ENCODE peak calls at places on chromosomes 11 and 22, in four cellular contexts. Q is cardiac muscle cell, G is tibial nerve, B is pancreas. P is an unnamed sample.
A peak's percentile ranks its signal among the peaks of the same experiment; 100 is the strongest.

GRCh38 chr11:43988040-43988793 is 45.8 kb downstream of the C11orf96 start:
- DNase-seq in G (no peak), Q (peak; percentile 56), B (no peak), P (no peak)

GRCh38 chr11:118076754-118077281 is at the start of gene TMPRSS4:
- DNase-seq in B (no peak), G (no peak), Q (no peak), P (no peak)

GRCh38 chr11:23564370-23564769 is 704.1 kb upstream of the CCDC179 start:
- DNase-seq in B (no peak), Q (no peak), G (no peak), P (no peak)

GRCh38 chr11:13983081-13983751 is 20.7 kb downstream of the SPON1 start:
- DNase-seq in B (no peak), G (no peak), Q (no peak), P (no peak)

GRCh38 chr11:40354121-40354520 is 1105.3 kb downstream of the LRRC4C start:
- DNase-seq in B (no peak), G (no peak), Q (no peak), P (no peak)

GRCh38 chr11:126518996-126519351 is 163.5 kb downstream of the ST3GAL4 start:
- DNase-seq in Q (no peak), B (no peak), G (no peak), P (no peak)

GRCh38 chr22:38201371-38201717 is 450 bp upstream of the MAFF start:
- DNase-seq in Q (no peak), G (no peak), B (no peak), P (no peak)

GRCh38 chr11:131889146-131889577 is 518.7 kb downstream of the NTM start:
- DNase-seq in B (no peak), G (no peak), Q (peak; percentile 89), P (no peak)

GRCh38 chr22:28029201-28029948 is 110.3 kb upstream of the PITPNB start:
- DNase-seq in B (peak; percentile 88), G (no peak), Q (peak; percentile 56), P (no peak)

GRCh38 chr11:106159846-106160245 is 82.4 kb downstream of the AASDHPPT start:
- DNase-seq in Q (peak; percentile 75), G (no peak), B (no peak), P (no peak)

GRCh38 chr11:48122656-48123055 is 94.0 kb upstream of the OR4B1 start:
- DNase-seq in G (no peak), B (no peak), Q (no peak), P (no peak)

GRCh38 chr11:35192347-35192746 is 53.4 kb downstream of the CD44 start:
- DNase-seq in Q (peak; percentile 66), G (peak; percentile 35), B (no peak), P (no peak)

GRCh38 chr11:108369064-108369463 is 98.3 kb downstream of the C11orf65 start:
- DNase-seq in G (no peak), B (no peak), Q (peak; percentile 32), P (no peak)

GRCh38 chr11:129230006-129230405 is 37.9 kb upstream of the ARHGAP32 start:
- DNase-seq in Q (peak; percentile 50), B (no peak), G (no peak), P (no peak)

GRCh38 chr11:43419460-43419859 is 60.7 kb downstream of the TTC17 start:
- DNase-seq in G (no peak), B (no peak), Q (peak; percentile 60), P (no peak)

GRCh38 chr22:23233746-23234408 is 53.6 kb downstream of the BCR start:
- DNase-seq in G (peak; percentile 61), B (no peak), Q (peak; percentile 69), P (no peak)

GRCh38 chr11:69636512-69636866 is 4.5 kb upstream of the CCND1 start:
- DNase-seq in B (peak; percentile 80), G (no peak), Q (peak; percentile 98), P (no peak)

GRCh38 chr22:36914383-36914752 is 940 bp downstream of the CSF2RB start:
- DNase-seq in G (no peak), B (no peak), Q (no peak), P (no peak)

GRCh38 chr11:57150454-57150917 is 31.3 kb upstream of the LRRC55 start:
- DNase-seq in Q (peak; percentile 51), G (no peak), B (no peak), P (no peak)

GRCh38 chr11:72227316-72228228 is 3.0 kb downstream of the INPPL1 start:
- DNase-seq in Q (no peak), B (peak; percentile 35), G (no peak), P (no peak)

GRCh38 chr22:22420580-22420979 is 88.0 kb downstream of the ZNF280B start:
- DNase-seq in B (no peak), Q (no peak), G (no peak), P (no peak)

GRCh38 chr11:70853103-70853830 is 399.1 kb downstream of the SHANK2 start:
- DNase-seq in G (no peak), Q (no peak), B (no peak), P (no peak)

GRCh38 chr22:16827506-16827905 is 2.3 kb upstream of the XKR3 start:
- DNase-seq in G (no peak), Q (no peak), B (no peak), P (no peak)

GRCh38 chr11:36450391-36450714 is 59.7 kb downstream of the TRAF6 start:
- DNase-seq in B (no peak), G (no peak), Q (no peak), P (no peak)

GRCh38 chr22:34301569-34301968 is 381.3 kb upstream of the LARGE1 start:
- DNase-seq in B (no peak), Q (no peak), G (no peak), P (no peak)

GRCh38 chr11:72234514-72234830 is 9.5 kb downstream of the PHOX2A start:
- DNase-seq in G (no peak), Q (no peak), B (no peak), P (no peak)

GRCh38 chr22:37623075-37624016 is 14.7 kb downstream of the GGA1 start:
- DNase-seq in G (no peak), Q (peak; percentile 68), B (peak; percentile 86), P (peak; percentile 68)

GRCh38 chr22:28203286-28203685 is 284.2 kb upstream of the PITPNB start:
- DNase-seq in B (no peak), G (no peak), Q (no peak), P (no peak)

GRCh38 chr11:24082860-24083259 is 414.0 kb upstream of the LUZP2 start:
- DNase-seq in B (no peak), G (no peak), Q (no peak), P (no peak)

GRCh38 chr22:35498446-35498845 is 42.2 kb upstream of the RASD2 start:
- DNase-seq in Q (peak; percentile 17), G (no peak), B (no peak), P (no peak)

GRCh38 chr11:34314176-34314575 is 43.6 kb downstream of the ABTB2 start:
- DNase-seq in B (no peak), Q (no peak), G (no peak), P (no peak)

GRCh38 chr11:120903686-120904085 is 120.2 kb upstream of the TBCEL start:
- DNase-seq in G (no peak), Q (no peak), B (no peak), P (no peak)

GRCh38 chr22:50581950-50582561 is 593 bp downstream of the CHKB start:
- DNase-seq in G (no peak), B (peak; percentile 81), Q (no peak), P (peak; percentile 19)

GRCh38 chr11:20088368-20089260 is 71.7 kb downstream of the DBX1 start:
- DNase-seq in Q (peak; percentile 46), B (no peak), G (no peak), P (no peak)

GRCh38 chr11:45145421-45146071 is 893 bp upstream of the PRDM11 start:
- DNase-seq in Q (peak; percentile 70), B (no peak), G (no peak), P (no peak)
- H3K9me3 ChIP-seq in Q (no peaks in the 10 kb centered on the region), B (no peaks in the 10 kb centered on the region), G (no peaks in the 10 kb centered on the region), P (no peaks in the 10 kb centered on the region)

GRCh38 chr11:85459304-85459703 is 167.8 kb downstream of the DLG2 start:
- DNase-seq in B (peak; percentile 18), G (no peak), Q (no peak), P (no peak)
- H3K9me3 ChIP-seq in B (no peaks in the 10 kb centered on the region), G (no peaks in the 10 kb centered on the region), Q (no peaks in the 10 kb centered on the region), P (peaks cover 8% of the 10 kb centered on the region)

GRCh38 chr11:125261471-125262087 is 97.0 kb downstream of the PKNOX2 start:
- DNase-seq in G (no peak), Q (no peak), B (no peak), P (no peak)
- H3K9me3 ChIP-seq in G (no peaks in the 10 kb centered on the region), Q (no peaks in the 10 kb centered on the region), B (no peaks in the 10 kb centered on the region), P (no peaks in the 10 kb centered on the region)

DNA sequence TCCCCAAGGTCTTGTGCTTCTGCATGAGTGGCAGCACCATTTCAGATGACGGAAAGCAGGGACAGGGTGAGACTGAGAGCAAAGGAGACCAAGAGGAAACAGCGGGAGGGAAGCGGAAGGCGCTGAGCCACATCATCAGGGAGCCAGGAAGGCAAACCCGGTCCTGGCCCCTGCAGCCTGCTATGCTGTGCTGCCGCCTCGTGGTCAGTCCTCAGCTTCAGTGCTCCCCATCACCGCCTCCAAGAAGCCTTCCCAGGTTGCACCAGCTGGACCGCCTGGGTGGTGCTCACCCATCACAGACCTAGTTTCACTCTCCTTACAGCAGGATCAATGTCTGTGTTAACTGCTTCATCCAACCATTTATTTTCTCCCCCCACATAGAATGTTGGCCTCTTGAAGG is 73.0 kb upstream of the PHF21B start:
- DNase-seq in Q (peak; percentile 10), G (no peak), B (no peak), P (no peak)
- H3K9me3 ChIP-seq in Q (no peaks in the 10 kb centered on the region), G (no peaks in the 10 kb centered on the region), B (no peaks in the 10 kb centered on the region), P (no peaks in the 10 kb centered on the region)

GRCh38 chr22:48212727-48213126 is 1450.3 kb downstream of the TBC1D22A start:
- DNase-seq in G (no peak), B (no peak), Q (no peak), P (no peak)
- H3K9me3 ChIP-seq in G (no peaks in the 10 kb centered on the region), B (no peaks in the 10 kb centered on the region), Q (no peaks in the 10 kb centered on the region), P (no peaks in the 10 kb centered on the region)

DNA sequence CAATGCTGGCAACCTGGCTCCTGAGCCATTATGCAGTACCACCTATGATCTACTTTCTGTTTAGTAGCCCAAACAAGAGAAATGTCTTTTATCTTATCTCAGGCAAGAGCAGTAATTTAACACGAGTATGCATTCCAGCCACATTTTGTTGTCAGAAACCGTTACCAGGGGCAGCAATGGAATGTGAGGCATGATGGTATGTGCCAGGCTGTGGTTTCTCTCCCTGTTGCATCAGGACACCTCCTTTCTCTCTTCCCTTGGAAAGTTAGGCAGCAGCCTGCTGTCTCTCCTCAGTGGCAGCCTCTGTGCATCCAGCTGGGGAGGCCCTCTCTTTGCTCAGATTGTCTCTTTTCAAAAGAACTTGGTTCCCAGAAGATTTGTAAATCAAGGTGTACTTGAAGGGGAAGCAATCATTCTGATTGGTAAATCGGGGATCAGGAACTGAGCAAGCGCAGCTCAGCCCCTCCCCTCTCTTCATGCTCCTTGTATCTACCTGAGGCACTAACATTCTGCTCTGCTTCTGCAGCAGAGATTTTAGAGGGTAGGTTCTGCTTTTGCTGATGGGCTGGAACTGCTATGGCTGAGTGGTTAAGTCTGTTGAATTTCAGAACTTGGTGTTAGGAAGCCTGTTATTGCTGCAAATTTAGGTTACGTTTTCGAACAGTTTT is 229.2 kb downstream of the ADAMTS15 start:
- DNase-seq in B (no peak), G (no peak), Q (peak; percentile 96), P (no peak)
- H3K9me3 ChIP-seq in B (no peaks in the 10 kb centered on the region), G (no peaks in the 10 kb centered on the region), Q (no peaks in the 10 kb centered on the region), P (no peaks in the 10 kb centered on the region)

GRCh38 chr11:67178878-67179277 is 59.8 kb downstream of the KDM2A start:
- DNase-seq in G (no peak), Q (peak; percentile 37), B (no peak), P (no peak)
- H3K9me3 ChIP-seq in G (no peaks in the 10 kb centered on the region), Q (no peaks in the 10 kb centered on the region), B (no peaks in the 10 kb centered on the region), P (no peaks in the 10 kb centered on the region)

GRCh38 chr11:17369685-17370243 is 18.2 kb downstream of the NCR3LG1 start:
- DNase-seq in B (no peak), Q (no peak), G (no peak), P (no peak)
- H3K9me3 ChIP-seq in B (no peaks in the 10 kb centered on the region), Q (no peaks in the 10 kb centered on the region), G (peaks cover 9% of the 10 kb centered on the region), P (peaks cover 21% of the 10 kb centered on the region)